ENCODE peak calls at places on chromosomes 4 and X, in seven cellular contexts. One of them, this sample, is unnamed.

GRCh38 chrX:140913802-140914501 is 88.4 kb upstream of the SPANXB1 start:
- DNase-seq in hypothalamus: no peak
- DNase-seq in substantia nigra: no peak
- DNase-seq in EH: no peak
- DNase-seq in NCI-H2171: no peak
- DNase-seq in ACHN: no peak
- DNase-seq in NCI-H2081: no peak
- DNase-seq in this sample: no peak

GRCh38 chrX:48475295-48475694 is 704 bp upstream of the FTSJ1 start:
- DNase-seq in hypothalamus: no peak
- DNase-seq in substantia nigra: no peak
- DNase-seq in EH: peak; percentile 3
- DNase-seq in NCI-H2171: no peak
- DNase-seq in ACHN: no peak
- DNase-seq in NCI-H2081: no peak
- DNase-seq in this sample: no peak

GRCh38 chrX:41984628-41985027 is 61.3 kb upstream of the CASK start:
- DNase-seq in hypothalamus: no peak
- DNase-seq in substantia nigra: no peak
- DNase-seq in EH: peak; percentile 21
- DNase-seq in NCI-H2171: no peak
- DNase-seq in ACHN: no peak
- DNase-seq in NCI-H2081: no peak
- DNase-seq in this sample: peak; percentile 11

GRCh38 chrX:141733371-141733770 is 34.8 kb upstream of the SPANXD start:
- DNase-seq in hypothalamus: no peak
- DNase-seq in substantia nigra: no peak
- DNase-seq in EH: peak; percentile 41
- DNase-seq in NCI-H2171: no peak
- DNase-seq in ACHN: no peak
- DNase-seq in NCI-H2081: no peak
- DNase-seq in this sample: no peak

GRCh38 chr4:15002659-15003440 is 569 bp downstream of the CPEB2 start:
- DNase-seq in hypothalamus: peak; percentile 76
- DNase-seq in substantia nigra: peak; percentile 59
- DNase-seq in EH: peak; percentile 88
- DNase-seq in NCI-H2171: no peak
- DNase-seq in ACHN: peak; percentile 56
- DNase-seq in NCI-H2081: peak; percentile 81
- DNase-seq in this sample: peak; percentile 71

GRCh38 chr4:36709986-36710385 is 428.6 kb downstream of the DTHD1 start:
- DNase-seq in hypothalamus: no peak
- DNase-seq in substantia nigra: no peak
- DNase-seq in EH: no peak
- DNase-seq in NCI-H2171: peak; percentile 24
- DNase-seq in ACHN: no peak
- DNase-seq in NCI-H2081: no peak
- DNase-seq in this sample: no peak

GRCh38 chr4:1449475-1449832 is 43.2 kb upstream of the NKX1-1 start:
- DNase-seq in hypothalamus: no peak
- DNase-seq in substantia nigra: no peak
- DNase-seq in EH: no peak
- DNase-seq in NCI-H2171: no peak
- DNase-seq in ACHN: no peak
- DNase-seq in NCI-H2081: no peak
- DNase-seq in this sample: no peak

GRCh38 chrX:25154168-25154567 is 138.4 kb upstream of the ARX start:
- DNase-seq in hypothalamus: no peak
- DNase-seq in substantia nigra: no peak
- DNase-seq in EH: no peak
- DNase-seq in NCI-H2171: no peak
- DNase-seq in ACHN: no peak
- DNase-seq in NCI-H2081: no peak
- DNase-seq in this sample: no peak

GRCh38 chrX:77442728-77443127 is 4.5 kb upstream of the FGF16 start:
- DNase-seq in hypothalamus: no peak
- DNase-seq in substantia nigra: no peak
- DNase-seq in EH: peak; percentile 90
- DNase-seq in NCI-H2171: no peak
- DNase-seq in ACHN: peak; percentile 1
- DNase-seq in NCI-H2081: no peak
- DNase-seq in this sample: no peak

GRCh38 chr4:2827071-2827873 is 16.4 kb upstream of the ADD1 start:
- DNase-seq in hypothalamus: no peak
- DNase-seq in substantia nigra: no peak
- DNase-seq in EH: no peak
- DNase-seq in NCI-H2171: no peak
- DNase-seq in ACHN: no peak
- DNase-seq in NCI-H2081: no peak
- DNase-seq in this sample: no peak

GRCh38 chrX:25976683-25977310 is 161.3 kb upstream of the MAGEB18 start:
- DNase-seq in hypothalamus: no peak
- DNase-seq in substantia nigra: no peak
- DNase-seq in EH: no peak
- DNase-seq in NCI-H2171: no peak
- DNase-seq in ACHN: no peak
- DNase-seq in NCI-H2081: no peak
- DNase-seq in this sample: no peak

GRCh38 chr4:174561556-174561955 is 39.3 kb upstream of the HPGD start:
- DNase-seq in hypothalamus: no peak
- DNase-seq in substantia nigra: no peak
- DNase-seq in EH: peak; percentile 3
- DNase-seq in NCI-H2171: no peak
- DNase-seq in ACHN: no peak
- DNase-seq in NCI-H2081: no peak
- DNase-seq in this sample: no peak

GRCh38 chr4:93832097-93832496 is 3.5 kb downstream of the ATOH1 start:
- DNase-seq in hypothalamus: no peak
- DNase-seq in substantia nigra: no peak
- DNase-seq in EH: no peak
- DNase-seq in NCI-H2171: no peak
- DNase-seq in ACHN: no peak
- DNase-seq in NCI-H2081: no peak
- DNase-seq in this sample: no peak

GRCh38 chr4:127730142-127730913 is at the start of gene SLC25A31:
- DNase-seq in hypothalamus: no peak
- DNase-seq in substantia nigra: no peak
- DNase-seq in EH: no peak
- DNase-seq in NCI-H2171: no peak
- DNase-seq in ACHN: no peak
- DNase-seq in NCI-H2081: no peak
- DNase-seq in this sample: no peak

GRCh38 chr4:24856586-24856985 is 56.3 kb downstream of the CCDC149 start:
- DNase-seq in hypothalamus: no peak
- DNase-seq in substantia nigra: no peak
- DNase-seq in EH: peak; percentile 85
- DNase-seq in NCI-H2171: no peak
- DNase-seq in ACHN: peak; percentile 32
- DNase-seq in NCI-H2081: no peak
- DNase-seq in this sample: no peak

GRCh38 chrX:23754664-23755063 is 11.6 kb upstream of the ACOT9 start:
- DNase-seq in hypothalamus: no peak
- DNase-seq in substantia nigra: no peak
- DNase-seq in EH: no peak
- DNase-seq in NCI-H2171: no peak
- DNase-seq in ACHN: no peak
- DNase-seq in NCI-H2081: no peak
- DNase-seq in this sample: no peak

GRCh38 chr4:123114915-123115756 is 192.7 kb upstream of the NUDT6 start:
- DNase-seq in hypothalamus: no peak
- DNase-seq in substantia nigra: no peak
- DNase-seq in EH: no peak
- DNase-seq in NCI-H2171: no peak
- DNase-seq in ACHN: no peak
- DNase-seq in NCI-H2081: no peak
- DNase-seq in this sample: no peak

GRCh38 chr4:106264331-106264728 is 51.7 kb downstream of the TBCK start:
- DNase-seq in hypothalamus: no peak
- DNase-seq in substantia nigra: no peak
- DNase-seq in EH: peak; percentile 14
- DNase-seq in NCI-H2171: no peak
- DNase-seq in ACHN: peak; percentile 80
- DNase-seq in NCI-H2081: no peak
- DNase-seq in this sample: no peak

This sample was measured in nucleus accumbens.